ENCODE peak calls at places on chromosome 11, in five cellular contexts. S, A, V, G and M are unnamed samples.

GRCh38 chr11:75547617-75548054 is 14.4 kb upstream of the SERPINH1 start:
- DNase-seq in A (no peak), S (peak), G (no peak), V (peak), M (peak)

GRCh38 chr11:65316311-65316978 is 1.8 kb downstream of the CDC42EP2 start:
- DNase-seq in G (no peak), A (no peak), S (peak), V (no peak), M (no peak)

GRCh38 chr11:32302826-32303225 is 132.5 kb downstream of the WT1 start:
- DNase-seq in G (no peak), S (no peak), A (no peak), V (no peak), M (no peak)

GRCh38 chr11:131600591-131600990 is 230.2 kb downstream of the NTM start:
- DNase-seq in A (no peak), S (peak), V (no peak), G (no peak), M (no peak)

GRCh38 chr11:128054323-128054910 is 532.9 kb downstream of the ETS1 start:
- DNase-seq in A (no peak), V (no peak), G (no peak), S (no peak), M (no peak)

GRCh38 chr11:36000616-36001190 is 56.8 kb downstream of the LDLRAD3 start:
- DNase-seq in A (no peak), V (no peak), S (no peak), G (no peak), M (no peak)

GRCh38 chr11:102186836-102187235 is 76.6 kb downstream of the YAP1 start:
- DNase-seq in V (no peak), G (no peak), A (no peak), S (no peak), M (peak)

GRCh38 chr11:65423516-65424199 is 1.1 kb downstream of the NEAT1 start:
- DNase-seq in G (no peak), A (no peak), S (no peak), V (no peak), M (peak)

GRCh38 chr11:2538951-2539735 is 94.3 kb downstream of the KCNQ1 start:
- DNase-seq in V (no peak), S (no peak), G (no peak), A (peak), M (no peak)

GRCh38 chr11:107017433-107018227 is 646 bp downstream of the GUCY1A2 start:
- DNase-seq in V (peak), G (no peak), S (peak), A (peak), M (no peak)

GRCh38 chr11:8259316-8259995 is 4.2 kb downstream of the LMO1 start:
- DNase-seq in G (no peak), V (no peak), A (no peak), S (no peak), M (no peak)

GRCh38 chr11:57294225-57295131 is 30.3 kb downstream of the TNKS1BP1 start:
- DNase-seq in S (no peak), A (no peak), G (no peak), V (no peak), M (peak)

GRCh38 chr11:79244175-79244804 is 196.5 kb downstream of the TENM4 start:
- DNase-seq in V (peak), A (no peak), S (peak), G (no peak), M (peak)

GRCh38 chr11:43576834-43577521 is 103.6 kb upstream of the HSD17B12 start:
- DNase-seq in V (peak), S (peak), A (no peak), G (no peak), M (no peak)

GRCh38 chr11:75456596-75456995 is 23.6 kb upstream of the KLHL35 start:
- DNase-seq in S (no peak), V (no peak), G (no peak), A (no peak), M (no peak)

GRCh38 chr11:68741536-68741935 is 9.8 kb downstream of the TESMIN start:
- DNase-seq in A (no peak), V (no peak), G (no peak), S (no peak), M (peak)

GRCh38 chr11:104852811-104853210 is 45.4 kb downstream of the CASP12 start:
- DNase-seq in V (no peak), A (no peak), S (no peak), G (no peak), M (peak)

GRCh38 chr11:114309517-114309916 is 13.3 kb downstream of the NNMT start:
- DNase-seq in S (no peak), G (no peak), V (no peak), A (no peak), M (no peak)

GRCh38 chr11:103079833-103080232 is 12.1 kb downstream of the DCUN1D5 start:
- DNase-seq in S (no peak), V (no peak), G (no peak), A (no peak), M (peak)

GRCh38 chr11:36304349-36304748 is 8.3 kb downstream of the PRR5L start:
- DNase-seq in G (no peak), S (no peak), V (no peak), A (no peak), M (peak)

GRCh38 chr11:67158241-67158640 is 39.2 kb downstream of the KDM2A start:
- DNase-seq in A (no peak), S (no peak), G (no peak), V (no peak), M (no peak)

GRCh38 chr11:67468056-67468455 is 995 bp downstream of the TMEM134 start:
- DNase-seq in V (no peak), G (no peak), S (no peak), A (no peak), M (no peak)

GRCh38 chr11:68373189-68373809 is 60.9 kb downstream of the LRP5 start:
- DNase-seq in G (no peak), V (no peak), S (no peak), A (no peak), M (no peak)

GRCh38 chr11:27234043-27234668 is 128.9 kb downstream of the CCDC34 start:
- DNase-seq in S (peak), G (no peak), A (no peak), V (peak), M (peak)

GRCh38 chr11:64723117-64723906 is at the start of gene NRXN2:
- DNase-seq in S (peak), V (peak), A (peak), G (peak), M (peak)

GRCh38 chr11:19683862-19684491 is 28.7 kb upstream of the NAV2 start:
- DNase-seq in V (no peak), S (no peak), G (no peak), A (no peak), M (no peak)

GRCh38 chr11:8649361-8649760 is 33.1 kb downstream of the TRIM66 start:
- DNase-seq in G (no peak), V (no peak), S (peak), A (no peak), M (peak)

GRCh38 chr11:118437046-118437735 is 899 bp downstream of the KMT2A start:
- DNase-seq in V (peak), G (peak), S (peak), A (peak), M (no peak)

GRCh38 chr11:12085371-12086251 is 24.8 kb upstream of the MICAL2 start:
- DNase-seq in A (no peak), V (peak), G (no peak), S (no peak), M (peak)

GRCh38 chr11:114154271-114155047 is 94.9 kb downstream of the ZBTB16 start:
- DNase-seq in A (no peak), G (no peak), V (no peak), S (no peak), M (peak)

GRCh38 chr11:59142530-59143507 is at the start of gene FAM111A:
- DNase-seq in S (peak), V (peak), A (peak), G (peak), M (peak)

GRCh38 chr11:77823775-77824174 is 2.8 kb downstream of the AAMDC start:
- DNase-seq in G (no peak), S (no peak), A (no peak), V (no peak), M (peak)

GRCh38 chr11:121334973-121335711 is 42.6 kb downstream of the SC5D start:
- DNase-seq in A (no peak), S (no peak), V (no peak), G (no peak), M (no peak)

GRCh38 chr11:44351006-44351660 is 41.2 kb upstream of the ALX4 start:
- DNase-seq in V (no peak), G (no peak), A (no peak), S (no peak), M (no peak)

GRCh38 chr11:132346558-132347148 is 976.2 kb downstream of the NTM start:
- DNase-seq in G (no peak), V (no peak), S (no peak), A (no peak), M (no peak)

GRCh38 chr11:129636926-129637325 is 178.7 kb upstream of the TMEM45B start:
- DNase-seq in V (no peak), A (no peak), S (no peak), G (no peak), M (no peak)

GRCh38 chr11:84291996-84292395 is 1005.8 kb upstream of the CCDC90B start:
- DNase-seq in V (no peak), G (no peak), S (no peak), A (no peak), M (peak)